ENCODE peak calls at places on chromosomes 4 and X, in six cellular contexts. D, C, L, J, P and V are unnamed samples.
A peak's percentile ranks its signal among the peaks of the same experiment; 100 is the strongest.

GRCh38 chr4:84965558-84966381 is 720 bp downstream of the WDFY3 start:
- DNase-seq in P (peak; percentile 87), L (no peak), C (peak; percentile 37), J (peak; percentile 14), D (peak; percentile 34), V (peak; percentile 9)

GRCh38 chr4:128570380-128570779 is 239.1 kb upstream of the JADE1 start:
- DNase-seq in P (no peak), C (peak; percentile 37), L (no peak), D (peak; percentile 20), J (no peak), V (no peak)

GRCh38 chr4:41069268-41069667 is 145.1 kb downstream of the APBB2 start:
- DNase-seq in P (no peak), D (no peak), C (no peak), J (no peak), L (no peak), V (no peak)

GRCh38 chr4:5133201-5133600 is 81.9 kb downstream of the STK32B start:
- DNase-seq in D (no peak), P (no peak), C (no peak), J (no peak), L (no peak), V (no peak)

GRCh38 chrX:107025538-107025937 is 25.5 kb upstream of the MORC4 start:
- DNase-seq in P (no peak), L (peak; percentile 27), J (peak; percentile 12), C (peak; percentile 38), D (no peak), V (no peak)

GRCh38 chr4:30068234-30068633 is 651.9 kb upstream of the PCDH7 start:
- DNase-seq in J (no peak), L (no peak), P (no peak), D (no peak), C (no peak), V (no peak)

GRCh38 chrX:54007682-54008081 is 36.6 kb downstream of the PHF8 start:
- DNase-seq in P (no peak), J (no peak), D (no peak), L (no peak), C (no peak), V (no peak)

GRCh38 chr4:84804126-84804525 is 162.4 kb downstream of the WDFY3 start:
- DNase-seq in P (no peak), D (no peak), L (no peak), J (no peak), C (no peak), V (no peak)

GRCh38 chr4:150782311-150782710 is 200.4 kb downstream of the MAB21L2 start:
- DNase-seq in J (peak; percentile 12), D (no peak), C (peak; percentile 23), L (no peak), P (no peak), V (no peak)

GRCh38 chr4:110306363-110306762 is 107.9 kb upstream of the ELOVL6 start:
- DNase-seq in P (no peak), J (no peak), L (no peak), C (no peak), D (no peak), V (no peak)

GRCh38 chr4:67712650-67713530 is 11.9 kb upstream of the UBA6 start:
- DNase-seq in D (no peak), C (no peak), P (no peak), L (no peak), J (no peak), V (no peak)

GRCh38 chr4:3858765-3859388 is 92.7 kb downstream of the ADRA2C start:
- DNase-seq in J (no peak), C (no peak), P (no peak), D (no peak), L (no peak), V (no peak)

GRCh38 chrX:133561251-133561650 is 146.0 kb upstream of the GPC4 start:
- DNase-seq in L (no peak), C (no peak), D (no peak), J (no peak), P (no peak), V (no peak)

GRCh38 chrX:125319646-125320521 is at the start of gene TEX13C:
- DNase-seq in L (no peak), P (no peak), C (no peak), J (no peak), D (no peak), V (no peak)

GRCh38 chr4:130028552-130028951 is 932.6 kb downstream of the C4orf33 start:
- DNase-seq in J (no peak), C (no peak), P (no peak), D (no peak), L (no peak), V (no peak)

GRCh38 chr4:175380841-175381240 is 431.2 kb downstream of the GPM6A start:
- DNase-seq in C (no peak), L (no peak), P (no peak), J (no peak), D (no peak), V (no peak)

GRCh38 chr4:85486425-85487101 is 11.6 kb downstream of the ARHGAP24 start:
- DNase-seq in L (no peak), D (no peak), C (peak; percentile 17), P (no peak), J (no peak), V (no peak)

GRCh38 chr4:31107362-31107761 is 387.2 kb downstream of the PCDH7 start:
- DNase-seq in L (peak; percentile 54), J (no peak), P (no peak), D (no peak), C (no peak), V (no peak)

GRCh38 chr4:121219222-121219621 is 55.1 kb upstream of the TNIP3 start:
- DNase-seq in P (no peak), C (no peak), L (no peak), D (no peak), J (no peak), V (no peak)

GRCh38 chr4:113292371-113293042 is 243.1 kb downstream of the ANK2 start:
- DNase-seq in J (no peak), L (no peak), P (no peak), D (peak; percentile 19), C (no peak), V (no peak)

GRCh38 chr4:162475221-162475620 is 311.4 kb upstream of the FSTL5 start:
- DNase-seq in C (no peak), P (no peak), D (no peak), L (no peak), J (no peak), V (no peak)

GRCh38 chrX:55039471-55039870 is 8.7 kb upstream of the ALAS2 start:
- DNase-seq in D (no peak), J (no peak), L (no peak), C (no peak), P (no peak), V (no peak)

GRCh38 chr4:186627226-186627865 is 72.0 kb upstream of the MTNR1A start:
- DNase-seq in C (no peak), P (no peak), J (no peak), D (no peak), L (no peak), V (no peak)

GRCh38 chrX:138925330-138925729 is 213.8 kb upstream of the FGF13 start:
- DNase-seq in L (no peak), D (no peak), C (peak; percentile 76), P (no peak), J (no peak), V (no peak)

DNA sequence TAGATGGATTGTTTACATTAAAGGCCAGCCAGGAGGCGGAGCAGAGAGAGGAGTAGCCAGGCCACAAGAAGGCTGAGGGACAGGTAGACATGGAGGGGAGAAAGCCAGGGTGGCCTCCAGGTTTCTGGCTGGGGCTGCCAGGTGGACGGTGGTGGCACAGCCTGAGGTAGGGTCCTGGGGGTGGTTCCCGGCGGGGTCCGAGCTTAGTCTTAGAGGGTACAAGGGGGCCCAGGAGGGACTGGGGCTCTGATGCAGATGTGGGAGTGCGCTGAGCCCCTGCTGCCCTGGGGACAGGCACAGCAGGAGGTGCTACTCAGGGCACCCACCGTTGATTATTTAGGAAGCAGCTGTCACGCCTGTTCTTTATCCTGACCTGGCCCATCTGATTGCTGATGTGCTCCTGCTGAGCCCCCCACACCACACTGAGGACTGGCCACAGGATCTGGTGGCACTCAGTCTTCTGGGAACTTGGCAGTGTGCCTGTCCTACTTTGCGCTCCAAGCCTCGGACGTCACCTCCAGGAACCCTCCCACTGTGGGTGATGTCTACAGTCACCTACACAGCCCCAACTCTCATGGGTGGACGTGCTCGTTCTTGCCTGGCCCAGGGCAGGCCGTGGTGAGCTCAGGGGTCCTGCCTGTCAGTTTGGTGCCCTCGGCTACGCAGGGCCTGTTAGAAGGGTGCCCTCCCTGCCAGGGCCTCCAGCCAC is 11.9 kb downstream of the WFS1 start:
- DNase-seq in L (no peak), P (no peak), C (no peak), D (peak; percentile 20), J (no peak), V (no peak)
- TF ChIP-seq POLR2AphosphoS5 in L (no peak), P (no peak), C (no peak), D (no peak), J (no peak), V (no peak)

GRCh38 chrX:37685452-37686347 is at the start of gene XK:
- DNase-seq in D (peak; percentile 71), C (peak; percentile 84), J (no peak), P (peak; percentile 81), L (peak; percentile 71), V (peak; percentile 13)
- TF ChIP-seq POLR2AphosphoS5 in D (peak; percentile 27), C (peak; percentile 32), J (no peak), P (peak; percentile 15), L (no peak), V (no peak)

DNA sequence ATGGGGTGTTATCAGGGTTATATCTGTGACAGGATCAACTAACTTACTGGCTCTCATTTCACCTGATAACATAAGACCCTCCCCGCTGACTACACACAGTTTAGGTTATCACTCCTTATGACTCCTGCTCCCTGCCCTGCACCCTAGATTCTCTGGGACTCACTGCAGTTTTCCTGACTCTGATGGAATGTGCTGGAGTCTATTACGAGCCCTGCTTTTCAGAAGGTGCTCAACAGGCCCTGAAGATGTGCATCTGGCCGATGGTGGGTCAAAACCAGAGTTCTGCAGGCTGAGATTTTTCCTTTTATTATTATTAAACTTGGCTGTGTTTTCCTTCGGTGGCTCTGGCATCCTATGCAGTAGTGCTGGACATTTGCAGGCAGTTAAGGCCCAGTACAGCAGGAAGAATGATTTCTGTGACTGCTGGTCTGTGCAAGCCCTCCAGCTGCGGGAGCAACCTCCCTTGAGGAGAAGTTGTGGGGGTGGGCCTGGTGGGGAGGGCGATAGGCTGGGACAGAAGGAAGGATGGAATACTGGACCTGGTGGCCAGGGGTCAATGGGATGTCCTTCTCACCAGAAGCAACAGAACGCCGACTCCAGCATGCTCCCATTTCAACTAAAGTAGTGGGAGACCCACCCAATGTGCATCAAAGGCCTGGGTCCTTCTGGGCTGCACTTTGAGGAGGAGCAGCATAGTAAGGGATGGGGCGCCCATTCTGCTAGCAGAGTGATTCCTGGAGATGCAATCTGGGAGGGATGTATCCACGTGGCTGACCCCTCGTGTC is 11.0 kb downstream of the SOD3 start:
- DNase-seq in D (no peak), C (no peak), L (no peak), P (no peak), J (no peak), V (no peak)
- TF ChIP-seq POLR2AphosphoS5 in D (no peak), C (no peak), L (no peak), P (no peak), J (no peak), V (no peak)

GRCh38 chr4:165454426-165454825 is 75.6 kb downstream of the CPE start:
- DNase-seq in P (no peak), J (peak; percentile 15), C (no peak), L (no peak), D (no peak), V (no peak)
- TF ChIP-seq POLR2AphosphoS5 in P (no peak), J (no peak), C (no peak), L (no peak), D (no peak), V (no peak)